ENCODE peak calls at places on chromosomes 5 and 9, in ten cellular contexts. X is psoas muscle, H is ovary, M is activated T-cell treated with anti-CD3 and anti-CD28 coated beads for 48 hours, Z is iPS-NIHi11, W is upper lobe of left lung, J is NCI-H345, K is fibroblast of lung, Y is NCI-H446 treated with DMSO at 0.1 percent for 48 hours, F is amygdala. U is an unnamed sample.

GRCh38 chr9:27787941-27788340 is 214.7 kb upstream of the C9orf72 start:
- DNase-seq in W (no peak), Z (no peak), K (no peak), M (no peak), J (no peak), H (no peak), F (no peak), X (no peak), Y (no peak), U (no peak)

GRCh38 chr5:38154615-38155204 is 103.6 kb upstream of the EGFLAM start:
- DNase-seq in Y (no peak), F (no peak), W (no peak), X (no peak), M (no peak), J (no peak), K (no peak), H (no peak), Z (no peak), U (no peak)

GRCh38 chr9:129442791-129443511 is 177.9 kb downstream of the C9orf50 start:
- DNase-seq in H (no peak), M (no peak), X (no peak), Y (no peak), Z (no peak), J (no peak), K (no peak), W (no peak), F (no peak), U (no peak)

GRCh38 chr5:59583810-59584562 is 309.5 kb downstream of the PDE4D start:
- DNase-seq in Z (no peak), H (no peak), J (peak), X (no peak), K (peak), W (no peak), M (no peak), Y (peak), F (no peak), U (no peak)

GRCh38 chr9:21144620-21145019 is 3.0 kb upstream of the IFNW1 start:
- DNase-seq in F (no peak), X (no peak), H (no peak), J (no peak), Z (no peak), W (no peak), K (no peak), M (no peak), Y (no peak), U (no peak)

GRCh38 chr5:96946381-96946780 is 10.5 kb downstream of the LNPEP start:
- DNase-seq in Z (no peak), M (no peak), Y (no peak), H (no peak), K (no peak), J (no peak), F (no peak), X (no peak), W (no peak), U (no peak)

GRCh38 chr5:54091416-54092130 is 218.8 kb downstream of the ARL15 start:
- DNase-seq in M (no peak), Y (peak), Z (no peak), F (peak), K (no peak), X (no peak), H (no peak), W (no peak), J (no peak), U (no peak)

GRCh38 chr5:94376672-94377345 is 241.6 kb downstream of the KIAA0825 start:
- DNase-seq in M (no peak), H (no peak), F (no peak), Y (no peak), K (no peak), W (no peak), X (no peak), Z (no peak), J (peak), U (no peak)

GRCh38 chr5:160181965-160182622 is 47.2 kb upstream of the FABP6 start:
- DNase-seq in H (no peak), W (no peak), X (no peak), M (no peak), J (no peak), F (no peak), Z (no peak), Y (no peak), K (no peak), U (no peak)

GRCh38 chr5:72296251-72296650 is 23.8 kb downstream of the MRPS27 start:
- DNase-seq in K (no peak), F (no peak), M (no peak), H (no peak), X (no peak), J (no peak), W (no peak), Z (no peak), Y (peak), U (no peak)

GRCh38 chr9:121568541-121569265 is 69.1 kb upstream of the GGTA1 start:
- DNase-seq in Z (no peak), F (peak), X (peak), K (no peak), W (no peak), M (no peak), Y (no peak), J (no peak), H (peak), U (no peak)

GRCh38 chr9:15720861-15721260 is 168.0 kb downstream of the CCDC171 start:
- DNase-seq in W (no peak), Z (no peak), X (no peak), Y (no peak), M (no peak), J (no peak), K (no peak), H (no peak), F (no peak), U (peak)

GRCh38 chr9:124390812-124391658 is 24.2 kb downstream of the PSMB7 start:
- DNase-seq in K (peak), J (peak), X (no peak), H (no peak), M (no peak), Z (no peak), F (no peak), Y (no peak), W (no peak), U (no peak)

GRCh38 chr9:127886401-127886972 is 9.0 kb upstream of the AK1 start:
- DNase-seq in J (no peak), K (no peak), Y (no peak), M (no peak), H (peak), Z (peak), F (no peak), X (no peak), W (no peak), U (no peak)

GRCh38 chr5:57953830-57954229 is 471.2 kb upstream of the ACTBL2 start:
- DNase-seq in H (no peak), Z (no peak), J (no peak), X (no peak), K (no peak), W (no peak), Y (no peak), M (no peak), F (no peak), U (no peak)

GRCh38 chr9:34140853-34141252 is 14.4 kb upstream of the DCAF12 start:
- DNase-seq in X (no peak), J (no peak), Z (no peak), W (no peak), F (no peak), Y (no peak), M (no peak), K (no peak), H (no peak), U (no peak)

GRCh38 chr5:117761190-117761589 is 1186.6 kb upstream of the SEMA6A start:
- DNase-seq in F (no peak), H (no peak), K (no peak), X (no peak), Z (no peak), Y (no peak), W (no peak), M (no peak), J (no peak), U (no peak)

GRCh38 chr9:104071589-104071988 is 22.5 kb upstream of the SMC2 start:
- DNase-seq in F (no peak), H (no peak), X (no peak), Z (no peak), W (no peak), M (no peak), K (no peak), Y (no peak), J (no peak), U (no peak)

GRCh38 chr9:27183701-27184100 is 74.7 kb downstream of the TEK start:
- DNase-seq in Z (no peak), F (no peak), W (peak), Y (no peak), H (no peak), K (peak), J (no peak), X (no peak), M (no peak), U (no peak)

GRCh38 chr5:66992547-66992946 is 204.1 kb downstream of the CD180 start:
- DNase-seq in X (no peak), M (no peak), W (no peak), F (no peak), K (no peak), Y (no peak), J (no peak), Z (no peak), H (no peak), U (no peak)

GRCh38 chr9:134554750-134555655 is 86.6 kb upstream of the COL5A1 start:
- DNase-seq in F (no peak), X (peak), Y (no peak), H (no peak), K (peak), J (no peak), Z (no peak), W (no peak), M (no peak), U (no peak)

GRCh38 chr5:110401881-110402280 is 324.6 kb downstream of the TMEM232 start:
- DNase-seq in Y (no peak), K (peak), Z (no peak), J (no peak), H (no peak), X (no peak), W (no peak), M (no peak), F (no peak), U (no peak)

GRCh38 chr5:159899067-159900049 is 16.9 kb upstream of the ADRA1B start:
- DNase-seq in H (no peak), Y (no peak), J (no peak), Z (no peak), M (no peak), K (peak), X (no peak), W (no peak), F (no peak), U (peak)

GRCh38 chr5:139494832-139495231 is 12.3 kb upstream of the STING1 start:
- DNase-seq in M (no peak), F (no peak), H (no peak), Z (no peak), K (no peak), Y (no peak), W (no peak), X (no peak), J (no peak), U (no peak)

GRCh38 chr9:77846957-77847574 is 184.5 kb downstream of the GNAQ start:
- DNase-seq in Z (no peak), W (no peak), Y (no peak), F (no peak), J (no peak), K (no peak), H (no peak), M (no peak), X (no peak), U (no peak)

GRCh38 chr9:130732131-130732530 is 38.6 kb downstream of the EXOSC2 start:
- DNase-seq in Y (no peak), K (peak), W (no peak), J (peak), M (no peak), X (no peak), H (no peak), F (no peak), Z (no peak), U (no peak)

GRCh38 chr9:89806371-89807100 is 201.7 kb downstream of the GADD45G start:
- DNase-seq in X (no peak), M (no peak), W (no peak), Z (no peak), H (no peak), Y (no peak), F (no peak), K (no peak), J (no peak), U (no peak)

GRCh38 chr5:10330511-10331105 is 22.9 kb upstream of the MARCHF6 start:
- DNase-seq in F (no peak), J (no peak), M (no peak), K (no peak), H (no peak), X (peak), Z (no peak), Y (no peak), W (no peak), U (no peak)

GRCh38 chr5:114782869-114783268 is 386.8 kb downstream of the TRIM36 start:
- DNase-seq in K (no peak), Z (peak), M (no peak), H (no peak), F (peak), X (peak), Y (peak), W (no peak), J (no peak), U (no peak)

GRCh38 chr5:125199968-125200841 is 453.8 kb upstream of the ZNF608 start:
- DNase-seq in H (peak), K (peak), Y (no peak), X (peak), J (peak), M (no peak), W (no peak), F (peak), Z (no peak), U (no peak)

GRCh38 chr9:134940236-134941208 is 22.8 kb upstream of the FCN1 start:
- DNase-seq in W (no peak), K (no peak), F (no peak), X (peak), H (no peak), Y (no peak), J (no peak), M (no peak), Z (no peak), U (no peak)

GRCh38 chr5:149251546-149251945 is 20.1 kb upstream of the AFAP1L1 start:
- DNase-seq in Y (no peak), M (no peak), Z (no peak), W (no peak), X (no peak), H (no peak), K (no peak), F (no peak), J (no peak), U (no peak)

GRCh38 chr9:116005267-116005666 is 148.3 kb upstream of the PAPPA start:
- DNase-seq in F (no peak), W (no peak), J (no peak), H (no peak), X (no peak), K (no peak), Z (no peak), Y (no peak), M (no peak), U (no peak)

GRCh38 chr9:137077758-137078693 is 709 bp downstream of the UAP1L1 start:
- DNase-seq in K (no peak), Y (no peak), W (peak), Z (no peak), H (no peak), J (no peak), F (no peak), M (peak), X (peak), U (no peak)

GRCh38 chr5:72799721-72800120 is 16.7 kb upstream of the TNPO1 start:
- DNase-seq in F (no peak), M (no peak), J (no peak), W (no peak), Z (no peak), Y (no peak), K (no peak), X (no peak), H (no peak), U (no peak)